ENCODE peak calls at places on chromosome 19, in ten cellular contexts. C is fibroblast of lung; E is PC-3; P is transverse colon; Y is astrocyte; I is heart right ventricle; Q is left lung; U is adrenal gland; X is endodermal cell; A is CD8-positive, alpha-beta T cell. R is an unnamed sample. For H3K27me3, the result is how much of the 10 kb centered on the place peaks cover.

GRCh38 chr19:46924874-46925547 is 64.2 kb downstream of the ARHGAP35 start:
- DNase-seq in C (no peak), E (peak), P (peak), Y (no peak), I (peak), Q (no peak), U (peak), X (no peak), A (peak), R (no peak)

GRCh38 chr19:57887195-57887941 is 1.5 kb downstream of the ZNF814 start:
- DNase-seq in C (no peak), E (no peak), P (peak), Y (peak), I (no peak), Q (no peak), U (no peak), X (peak), A (no peak), R (no peak)

GRCh38 chr19:33561261-33561660 is 39.7 kb upstream of the PEPD start:
- DNase-seq in C (no peak), E (no peak), P (no peak), Y (no peak), I (no peak), Q (no peak), U (no peak), X (no peak), A (no peak), R (no peak)

GRCh38 chr19:34454685-34455084 is 26.5 kb downstream of the UBA2 start:
- DNase-seq in C (no peak), E (no peak), P (no peak), Y (no peak), I (no peak), Q (no peak), U (no peak), X (no peak), A (no peak), R (no peak)

GRCh38 chr19:50313812-50314536 is 15.2 kb downstream of the KCNC3 start:
- DNase-seq in C (no peak), E (peak), P (no peak), Y (no peak), I (no peak), Q (peak), U (no peak), X (peak), A (no peak), R (no peak)

GRCh38 chr19:45331411-45331810 is 8.7 kb upstream of the CKM start:
- DNase-seq in C (no peak), E (no peak), P (no peak), Y (no peak), I (no peak), Q (no peak), U (no peak), X (no peak), A (no peak), R (no peak)

GRCh38 chr19:18436651-18437478 is 1.1 kb downstream of the ISYNA1 start:
- DNase-seq in C (peak), E (peak), P (peak), Y (peak), I (peak), Q (no peak), U (peak), X (peak), A (peak), R (no peak)

GRCh38 chr19:44770550-44771257 is 7.0 kb upstream of the CBLC start:
- DNase-seq in C (peak), E (peak), P (peak), Y (peak), I (peak), Q (peak), U (peak), X (peak), A (peak), R (peak)

GRCh38 chr19:32318884-32319520 is 26.4 kb upstream of the ZNF507 start:
- DNase-seq in C (no peak), E (peak), P (no peak), Y (no peak), I (no peak), Q (no peak), U (peak), X (peak), A (no peak), R (no peak)

DNA sequence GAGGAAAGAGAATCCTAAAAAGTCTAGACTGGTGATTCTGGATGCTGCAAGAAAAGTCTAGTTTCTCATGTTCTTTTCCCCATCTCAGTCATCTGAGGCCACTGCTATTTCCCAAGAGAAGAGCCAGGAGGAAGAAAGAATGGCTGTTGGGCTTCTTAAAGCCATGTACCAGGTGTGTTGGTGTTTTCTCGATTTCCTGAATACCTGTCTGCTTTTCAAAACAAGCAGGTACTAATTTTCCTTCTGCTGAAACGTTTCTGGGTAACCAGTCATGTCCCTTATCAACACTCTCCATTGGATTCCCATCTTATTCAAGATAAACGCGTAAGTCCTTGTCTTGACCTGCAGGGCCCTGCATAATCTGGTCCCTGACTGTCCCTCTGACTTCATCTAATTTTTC is 1.1 kb downstream of the ZNF570 start:
- DNase-seq in C (no peak), E (no peak), P (no peak), Y (no peak), I (no peak), Q (no peak), U (no peak), X (no peak), A (no peak), R (no peak)
- TF ChIP-seq CTCF in C (no peak), E (no peak), P (no peak), Y (no peak), I (no peak), Q (no peak), U (no peak), X (no peak), A (no peak), R (no peak)

DNA sequence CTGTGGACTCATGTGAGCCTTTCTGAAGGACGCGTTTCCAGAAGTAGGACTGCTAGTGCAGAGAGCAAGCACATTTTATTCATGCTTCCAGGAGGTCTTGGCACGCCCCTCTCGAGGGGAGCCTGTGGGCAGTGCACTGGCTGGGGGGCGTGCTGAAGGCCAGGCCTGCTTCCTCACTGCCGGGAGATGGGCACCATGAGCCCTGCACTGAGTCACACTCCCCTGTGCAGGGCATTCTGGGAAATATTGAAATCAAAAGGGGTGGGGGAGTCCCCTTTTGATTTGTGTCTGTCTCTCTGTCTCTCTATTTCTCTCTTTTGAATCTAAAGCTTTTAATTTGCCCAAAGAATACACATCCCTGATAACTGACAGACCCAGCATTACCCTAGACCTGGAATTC is 34.0 kb downstream of the DPF1 start:
- DNase-seq in C (no peak), E (no peak), P (no peak), Y (no peak), I (no peak), Q (no peak), U (no peak), X (no peak), A (no peak), R (no peak)
- H3K4me3 ChIP-seq in C (no peak), E (no peak), P (no peak), Y (no peak), I (no peak), Q (no peak), U (no peak), X (no peak), A (no peak), R (no peak)

GRCh38 chr19:28793391-28794168 is 419.4 kb downstream of the UQCRFS1 start:
- DNase-seq in C (no peak), E (no peak), P (no peak), Y (no peak), I (no peak), Q (peak), U (no peak), X (peak), A (no peak), R (no peak)

GRCh38 chr19:28794301-28794700 is 418.6 kb downstream of the UQCRFS1 start:
- DNase-seq in C (no peak), E (no peak), P (no peak), Y (no peak), I (no peak), Q (no peak), U (no peak), X (no peak), A (no peak), R (no peak)
- H3K27me3 ChIP-seq in C (under half), E (under half), P (under half), Y (under half), I (under half), Q (half or more), U (under half), X (under half), A (under half), R (under half)

DNA sequence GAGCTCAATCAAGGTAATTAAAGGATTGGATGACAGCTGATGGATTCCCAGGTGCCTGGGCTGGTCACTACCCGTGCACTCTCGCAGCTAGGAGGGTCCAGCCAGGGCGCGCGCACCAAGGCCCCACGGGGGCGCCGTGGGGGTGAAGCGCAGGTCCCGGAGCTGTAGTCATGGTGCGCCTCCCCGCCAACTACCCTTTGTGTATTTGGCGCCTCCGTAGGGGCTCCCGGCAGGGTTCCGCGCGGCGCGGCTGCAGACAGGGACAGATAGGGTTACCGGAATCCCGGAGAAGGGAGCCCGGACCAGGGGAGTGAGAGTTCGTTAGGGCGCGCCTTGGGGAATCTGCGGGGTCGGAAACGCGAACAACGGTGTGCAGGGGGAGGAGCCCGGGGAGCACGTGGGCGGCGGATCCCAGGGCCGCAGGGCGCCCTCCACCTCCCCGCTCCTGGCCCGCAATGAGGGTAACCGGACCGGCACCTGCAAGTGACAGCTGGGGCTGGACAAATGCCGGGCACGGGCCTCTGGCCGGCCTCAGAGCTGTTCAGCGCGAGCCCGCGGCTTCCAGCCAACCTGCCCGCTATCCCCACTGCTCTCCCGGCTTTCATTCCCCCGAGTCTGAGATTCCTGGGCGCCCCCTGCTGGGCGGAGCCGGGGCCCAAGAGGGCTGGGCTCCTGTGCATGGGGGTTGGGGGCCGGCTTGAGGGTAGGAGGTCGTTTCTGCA is 3.4 kb upstream of the PRAM1 start:
- DNase-seq in C (peak), E (peak), P (peak), Y (peak), I (peak), Q (peak), U (peak), X (peak), A (peak), R (peak)
- TF ChIP-seq CTCF in C (peak), E (peak), P (peak), Y (peak), I (peak), Q (peak), U (peak), X (peak), A (peak), R (peak)

GRCh38 chr19:10086904-10087256 is 763 bp downstream of the SHFL start:
- DNase-seq in C (no peak), E (no peak), P (no peak), Y (no peak), I (no peak), Q (peak), U (no peak), X (no peak), A (no peak), R (no peak)
- H3K4me3 ChIP-seq in C (peak), E (peak), P (peak), Y (peak), I (peak), Q (peak), U (peak), X (no peak), A (peak), R (peak)

GRCh38 chr19:408441-409005 is 424 bp downstream of the C2CD4C start:
- DNase-seq in C (no peak), E (no peak), P (no peak), Y (no peak), I (no peak), Q (peak), U (no peak), X (peak), A (no peak), R (peak)

GRCh38 chr19:405138-405965 is 3.6 kb downstream of the C2CD4C start:
- DNase-seq in C (no peak), E (no peak), P (peak), Y (no peak), I (no peak), Q (peak), U (no peak), X (peak), A (no peak), R (peak)

GRCh38 chr19:407501-408440 is 1.2 kb downstream of the C2CD4C start:
- DNase-seq in C (no peak), E (no peak), P (no peak), Y (no peak), I (no peak), Q (peak), U (no peak), X (peak), A (no peak), R (no peak)

GRCh38 chr19:406999-407491 is 1.9 kb downstream of the C2CD4C start:
- DNase-seq in C (no peak), E (no peak), P (no peak), Y (no peak), I (no peak), Q (peak), U (no peak), X (peak), A (no peak), R (peak)

GRCh38 chr19:406121-406711 is 2.7 kb downstream of the C2CD4C start:
- DNase-seq in C (no peak), E (no peak), P (no peak), Y (no peak), I (no peak), Q (peak), U (no peak), X (peak), A (no peak), R (no peak)
- H3K27me3 ChIP-seq in C (under half), E (under half), P (half or more), Y (under half), I (half or more), Q (half or more), U (under half), X (under half), A (under half), R (under half)

DNA sequence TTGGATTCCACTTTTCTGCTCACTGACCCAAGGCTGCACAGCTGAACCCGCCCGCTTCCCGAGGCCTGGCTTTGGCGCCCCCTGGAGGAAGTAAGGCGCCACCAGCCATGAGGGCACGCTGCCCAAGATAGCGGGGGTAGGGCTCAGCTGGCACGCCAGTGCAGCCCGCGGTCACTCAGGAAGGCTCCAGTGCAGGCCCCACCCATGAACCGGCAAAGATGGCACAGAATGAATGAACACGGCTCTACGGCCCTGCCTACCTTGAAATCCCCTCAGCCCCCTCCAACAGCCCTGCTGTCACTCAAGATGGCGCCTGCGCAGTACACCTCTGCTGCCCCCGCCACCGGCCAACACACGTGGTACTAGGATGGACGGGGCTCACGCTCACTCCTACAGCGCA is 3.0 kb downstream of the PEG3 start:
- DNase-seq in C (peak), E (peak), P (peak), Y (no peak), I (peak), Q (peak), U (peak), X (no peak), A (no peak), R (peak)
- TF ChIP-seq CTCF in C (peak), E (peak), P (no peak), Y (peak), I (peak), Q (peak), U (peak), X (no peak), A (no peak), R (peak)

GRCh38 chr19:5974721-5975387 is 3.1 kb downstream of the RANBP3 start:
- DNase-seq in C (no peak), E (peak), P (no peak), Y (no peak), I (no peak), Q (no peak), U (no peak), X (no peak), A (peak), R (no peak)
- H3K4me3 ChIP-seq in C (no peak), E (no peak), P (no peak), Y (no peak), I (no peak), Q (no peak), U (no peak), X (no peak), A (peak), R (no peak)

GRCh38 chr19:12884627-12884925 is 2.4 kb downstream of the KLF1 start:
- DNase-seq in C (no peak), E (no peak), P (no peak), Y (no peak), I (no peak), Q (no peak), U (no peak), X (no peak), A (no peak), R (no peak)

GRCh38 chr19:12880551-12881171 is 588 bp downstream of the DNASE2 start:
- DNase-seq in C (peak), E (peak), P (no peak), Y (peak), I (no peak), Q (peak), U (no peak), X (no peak), A (no peak), R (peak)

GRCh38 chr19:12884202-12884601 is 2.8 kb downstream of the KLF1 start:
- DNase-seq in C (no peak), E (no peak), P (no peak), Y (no peak), I (no peak), Q (no peak), U (no peak), X (no peak), A (no peak), R (no peak)

GRCh38 chr19:12881172-12881808 is at the start of gene DNASE2:
- DNase-seq in C (peak), E (peak), P (peak), Y (peak), I (peak), Q (peak), U (peak), X (peak), A (peak), R (peak)

GRCh38 chr19:12882589-12882988 is 1.3 kb upstream of the DNASE2 start:
- DNase-seq in C (no peak), E (no peak), P (no peak), Y (no peak), I (no peak), Q (no peak), U (no peak), X (no peak), A (no peak), R (no peak)
- H3K27me3 ChIP-seq in C (under half), E (under half), P (under half), Y (under half), I (under half), Q (under half), U (under half), X (under half), A (under half), R (under half)